ENCODE peak calls at places on chromosomes 3 and 15, in ten cellular contexts. L is psoas muscle, K is AG04450, O is K562, W is left ventricle myocardium inferior, Z is ovary, A is IMR-90, S is breast epithelium, X is uterus, U is adrenal gland. C is an unnamed sample.

GRCh38 chr3:180698760-180699270 is 19.5 kb upstream of the CCDC39 start:
- DNase-seq in L (no peak), K (no peak), O (no peak), W (no peak), Z (no peak), A (no peak), S (no peak), X (no peak), U (no peak), C (no peak)

GRCh38 chr3:77141423-77141822 is 101.5 kb downstream of the ROBO2 start:
- DNase-seq in L (no peak), K (no peak), O (no peak), W (no peak), Z (no peak), A (no peak), S (no peak), X (no peak), U (no peak), C (no peak)

GRCh38 chr3:13462125-13462629 is 17.9 kb upstream of the HDAC11 start:
- DNase-seq in L (no peak), K (no peak), O (no peak), W (no peak), Z (no peak), A (no peak), S (no peak), X (no peak), U (no peak), C (no peak)

GRCh38 chr3:149342413-149343340 is 9.2 kb upstream of the TM4SF18 start:
- DNase-seq in L (no peak), K (peak; percentile 63), O (no peak), W (no peak), Z (no peak), A (peak; percentile 94), S (no peak), X (no peak), U (no peak), C (no peak)

GRCh38 chr15:31024330-31024729 is 32.9 kb upstream of the MTMR10 start:
- DNase-seq in L (no peak), K (peak; percentile 92), O (no peak), W (no peak), Z (no peak), A (peak; percentile 99), S (no peak), X (no peak), U (no peak), C (no peak)

GRCh38 chr3:190319660-190320059 is 2.6 kb downstream of the CLDN1 start:
- DNase-seq in L (no peak), K (no peak), O (no peak), W (no peak), Z (no peak), A (peak; percentile 67), S (no peak), X (no peak), U (no peak), C (peak; percentile 2)

GRCh38 chr3:112074616-112075497 is 11.3 kb upstream of the C3orf52 start:
- DNase-seq in L (no peak), K (peak; percentile 83), O (no peak), W (no peak), Z (no peak), A (peak; percentile 97), S (no peak), X (no peak), U (peak; percentile 54), C (peak; percentile 44)

GRCh38 chr15:31569836-31570235 is 243.2 kb downstream of the KLF13 start:
- DNase-seq in L (no peak), K (no peak), O (no peak), W (no peak), Z (no peak), A (no peak), S (no peak), X (no peak), U (no peak), C (no peak)

GRCh38 chr15:39887832-39888231 is 32.2 kb downstream of the GPR176 start:
- DNase-seq in L (no peak), K (no peak), O (no peak), W (no peak), Z (no peak), A (peak; percentile 50), S (no peak), X (no peak), U (peak; percentile 74), C (no peak)

GRCh38 chr3:183158552-183159006 is 4.0 kb downstream of the LAMP3 start:
- DNase-seq in L (no peak), K (no peak), O (peak; percentile 23), W (no peak), Z (no peak), A (peak; percentile 68), S (no peak), X (no peak), U (no peak), C (no peak)

GRCh38 chr15:38080651-38081271 is 146.3 kb downstream of the TMCO5A start:
- DNase-seq in L (no peak), K (no peak), O (no peak), W (no peak), Z (no peak), A (peak; percentile 16), S (no peak), X (no peak), U (no peak), C (no peak)

GRCh38 chr15:29014493-29014892 is 128.7 kb downstream of the APBA2 start:
- DNase-seq in L (no peak), K (no peak), O (no peak), W (no peak), Z (no peak), A (no peak), S (no peak), X (no peak), U (peak; percentile 15), C (no peak)

GRCh38 chr15:66621491-66622467 is 56.0 kb upstream of the LCTL start:
- DNase-seq in L (no peak), K (no peak), O (peak; percentile 73), W (no peak), Z (peak; percentile 47), A (no peak), S (no peak), X (no peak), U (no peak), C (no peak)

GRCh38 chr3:14141144-14141543 is 16.3 kb downstream of the TMEM43 start:
- DNase-seq in L (no peak), K (no peak), O (no peak), W (no peak), Z (no peak), A (peak; percentile 50), S (no peak), X (no peak), U (peak; percentile 35), C (no peak)

GRCh38 chr3:137770821-137771399 is 6.8 kb downstream of the SOX14 start:
- DNase-seq in L (no peak), K (no peak), O (no peak), W (no peak), Z (no peak), A (no peak), S (no peak), X (no peak), U (no peak), C (no peak)

GRCh38 chr3:197787412-197787811 is 3.6 kb upstream of the LRCH3 start:
- DNase-seq in L (no peak), K (no peak), O (no peak), W (no peak), Z (no peak), A (peak; percentile 32), S (no peak), X (no peak), U (no peak), C (no peak)

DNA sequence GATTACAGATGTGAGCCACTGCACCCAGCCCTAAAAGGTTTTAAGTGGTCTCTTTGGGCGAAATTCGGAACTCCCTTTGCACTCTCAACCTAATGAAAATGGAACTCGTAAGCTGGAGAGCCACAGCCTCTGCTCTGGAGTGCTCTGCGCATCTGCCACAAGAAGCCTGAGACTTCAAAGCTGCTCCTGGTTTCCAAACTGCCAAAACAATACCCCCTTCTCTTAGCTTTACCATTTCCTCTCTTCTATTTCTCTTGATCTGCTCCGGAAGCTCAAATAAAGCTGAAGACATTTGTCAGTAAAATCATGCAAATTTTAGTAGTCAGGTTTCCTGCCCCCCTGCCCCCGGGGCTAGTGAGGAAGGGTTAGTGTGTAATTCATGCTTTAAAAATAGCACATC is 312.7 kb downstream of the MFSD1 start:
- DNase-seq in L (no peak), K (no peak), O (no peak), W (no peak), Z (no peak), A (no peak), S (no peak), X (no peak), U (no peak), C (no peak)
- TF ChIP-seq CTCF in L (no peak), K (no peak), O (no peak), W (no peak), Z (no peak), A (no peak), S (no peak), X (no peak), U (no peak), C (no peak)

GRCh38 chr15:46343527-46343926 is 708.7 kb downstream of the SQOR start:
- DNase-seq in L (no peak), K (no peak), O (no peak), W (no peak), Z (no peak), A (no peak), S (no peak), X (no peak), U (no peak), C (no peak)
- H3K9me3 ChIP-seq in L (no peaks in the 10 kb centered on the region), K (no peaks in the 10 kb centered on the region), O (no peaks in the 10 kb centered on the region), W (no peaks in the 10 kb centered on the region), Z (no peaks in the 10 kb centered on the region), A (peaks cover 9% of the 10 kb centered on the region), S (no peaks in the 10 kb centered on the region), X (no peaks in the 10 kb centered on the region), U (no peaks in the 10 kb centered on the region), C (no peaks in the 10 kb centered on the region)

DNA sequence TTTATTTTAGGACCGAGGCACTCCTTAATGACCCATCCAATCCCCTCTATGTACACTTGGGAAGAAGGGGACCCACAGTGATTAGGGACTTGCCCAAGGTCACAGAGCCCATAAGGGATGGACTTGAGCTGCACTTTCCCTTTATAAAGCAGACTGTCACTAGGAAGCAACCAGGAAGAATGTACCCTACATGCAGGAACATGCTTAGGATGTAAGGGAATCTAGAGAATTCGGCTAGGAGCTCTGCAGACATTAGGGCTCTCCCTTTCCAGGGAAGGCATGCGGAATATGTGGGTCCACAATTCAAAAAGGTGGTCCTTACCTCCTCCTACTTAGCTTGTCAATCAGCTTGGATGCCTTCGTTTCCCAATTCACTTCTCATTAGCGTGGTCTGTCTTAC is 78.7 kb downstream of the TMEM266 start:
- DNase-seq in L (no peak), K (no peak), O (no peak), W (no peak), Z (no peak), A (no peak), S (no peak), X (no peak), U (no peak), C (no peak)
- H3K27me3 ChIP-seq in L (no peaks in the 10 kb centered on the region), K (peaks cover 30% of the 10 kb centered on the region), O (peaks cover 71% of the 10 kb centered on the region), W (peaks cover 19% of the 10 kb centered on the region), Z (no peaks in the 10 kb centered on the region), A (peaks cover 45% of the 10 kb centered on the region), S (no peaks in the 10 kb centered on the region), X (no peaks in the 10 kb centered on the region), U (no peaks in the 10 kb centered on the region), C (peaks cover 15% of the 10 kb centered on the region)

DNA sequence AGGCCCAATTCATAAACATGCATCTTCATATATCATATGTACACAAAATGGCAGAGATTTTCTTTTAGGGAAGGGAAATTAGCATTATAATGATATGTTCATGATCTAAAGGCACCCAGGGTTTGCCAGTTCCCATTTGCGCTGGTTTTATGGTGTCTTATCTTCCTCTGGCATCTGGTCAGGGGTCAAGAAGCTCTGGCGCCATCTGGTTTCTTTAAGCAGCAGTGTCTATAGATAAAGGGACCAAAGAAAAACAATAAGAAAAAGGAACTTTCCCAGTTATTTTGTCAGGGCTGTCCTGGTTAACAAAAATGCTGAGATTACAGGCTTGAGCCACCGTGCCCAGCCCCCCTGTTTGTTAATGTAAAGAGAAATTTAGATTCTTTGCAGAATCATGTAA is 3.3 kb upstream of the DCP1A start:
- DNase-seq in L (no peak), K (no peak), O (peak; percentile 41), W (no peak), Z (no peak), A (peak; percentile 18), S (no peak), X (no peak), U (no peak), C (no peak)
- TF ChIP-seq CTCF in L (peak; percentile 14), K (no peak), O (peak; percentile 37), W (no peak), Z (no peak), A (peak; percentile 37), S (no peak), X (no peak), U (no peak), C (no peak)

C was measured in CD4-positive, alpha-beta T cell.